ENCODE peak calls at places on chromosomes 2 and 18, in nine cellular contexts. I is cardiac muscle cell; Z is activated CD8-positive, alpha-beta T cell treated with anti-CD3 and anti-CD28 coated beads for 36 hours; C is fibroblast of the aortic adventitia; X is ovary; V is neural progenitor cell; P is body of pancreas; A is cardiac fibroblast; K is endothelial cell of umbilical vein. G is an unnamed sample.

GRCh38 chr2:240156435-240157146 is 16.1 kb upstream of the OTOS start:
- DNase-seq in I (no peak), Z (no peak), C (no peak), X (no peak), V (no peak), P (no peak), A (no peak), K (no peak), G (no peak)

GRCh38 chr2:230485801-230486341 is 69.9 kb downstream of the SP100 start:
- DNase-seq in I (no peak), Z (no peak), C (no peak), X (no peak), V (no peak), P (no peak), A (no peak), K (no peak), G (no peak)

GRCh38 chr2:240051697-240052096 is 1.6 kb downstream of the OR6B3 start:
- DNase-seq in I (no peak), Z (no peak), C (no peak), X (no peak), V (no peak), P (no peak), A (no peak), K (no peak), G (no peak)

GRCh38 chr18:3093624-3094354 is 80.8 kb upstream of the LPIN2 start:
- DNase-seq in I (no peak), Z (no peak), C (peak; percentile 4), X (no peak), V (no peak), P (peak; percentile 64), A (peak; percentile 15), K (peak; percentile 79), G (no peak)

GRCh38 chr2:120253021-120253882 is 600 bp downstream of the RALB start:
- DNase-seq in I (peak; percentile 88), Z (peak; percentile 37), C (peak; percentile 77), X (peak; percentile 87), V (peak; percentile 86), P (peak; percentile 77), A (peak; percentile 86), K (peak; percentile 66), G (peak; percentile 92)

GRCh38 chr18:27668126-27668525 is 483.0 kb upstream of the CHST9 start:
- DNase-seq in I (no peak), Z (no peak), C (no peak), X (no peak), V (no peak), P (no peak), A (no peak), K (no peak), G (no peak)

GRCh38 chr2:8623576-8623957 is 58.3 kb upstream of the ID2 start:
- DNase-seq in I (no peak), Z (no peak), C (no peak), X (no peak), V (no peak), P (no peak), A (no peak), K (no peak), G (no peak)

GRCh38 chr2:152740743-152741328 is 22.4 kb downstream of the ARL6IP6 start:
- DNase-seq in I (peak; percentile 77), Z (no peak), C (peak; percentile 79), X (no peak), V (peak; percentile 20), P (no peak), A (peak; percentile 82), K (peak; percentile 78), G (no peak)

GRCh38 chr2:7108792-7109557 is 191.8 kb downstream of the RNF144A start:
- DNase-seq in I (no peak), Z (no peak), C (no peak), X (no peak), V (no peak), P (no peak), A (no peak), K (no peak), G (no peak)

GRCh38 chr2:239819974-239820555 is 205.1 kb downstream of the NDUFA10 start:
- DNase-seq in I (peak; percentile 7), Z (peak; percentile 30), C (peak; percentile 1), X (peak; percentile 13), V (no peak), P (no peak), A (no peak), K (no peak), G (peak; percentile 54)

GRCh38 chr2:158395166-158395565 is 61.4 kb downstream of the CCDC148 start:
- DNase-seq in I (no peak), Z (no peak), C (no peak), X (no peak), V (peak; percentile 14), P (no peak), A (no peak), K (no peak), G (no peak)

GRCh38 chr2:223055836-223056235 is 3.8 kb downstream of the KCNE4 start:
- DNase-seq in I (peak; percentile 70), Z (no peak), C (peak; percentile 50), X (peak; percentile 53), V (no peak), P (peak; percentile 49), A (peak; percentile 51), K (no peak), G (no peak)

GRCh38 chr2:239825705-239825979 is 199.5 kb downstream of the NDUFA10 start:
- DNase-seq in I (no peak), Z (no peak), C (no peak), X (peak; percentile 4), V (no peak), P (no peak), A (no peak), K (no peak), G (no peak)

DNA sequence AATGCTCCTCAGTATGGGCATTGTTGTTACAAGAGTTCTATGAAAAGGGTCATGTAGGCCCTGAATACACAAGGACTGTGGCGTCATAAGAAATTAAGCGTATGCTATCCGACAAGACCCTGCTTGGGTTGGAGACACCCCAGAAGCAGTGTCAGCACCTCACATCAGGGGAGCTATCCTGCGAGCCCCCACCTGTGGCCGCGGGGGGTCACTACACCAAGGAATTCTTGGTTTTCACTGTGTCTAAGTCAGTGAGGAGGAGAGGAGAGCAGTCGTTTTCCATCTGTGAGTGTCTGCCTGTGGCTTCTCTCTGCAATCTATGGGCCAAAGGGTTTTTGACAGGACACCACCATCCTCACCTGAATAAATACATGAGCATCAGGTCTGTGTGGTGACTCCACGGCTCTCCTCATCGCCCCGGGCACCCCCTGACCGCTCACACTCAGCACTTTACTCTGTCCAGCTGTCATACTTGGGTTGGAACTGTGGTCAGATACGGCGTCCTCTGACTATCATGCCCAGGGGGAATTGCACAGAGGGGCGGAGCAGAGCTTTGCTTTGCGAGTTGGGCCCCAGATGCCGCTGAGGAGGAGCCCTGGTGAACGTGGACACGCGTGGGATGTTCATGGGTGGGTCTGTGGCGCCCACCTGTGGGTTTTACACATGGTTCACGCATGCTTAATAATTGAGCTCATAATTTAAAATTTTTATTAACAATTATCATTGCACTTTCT is 235.5 kb downstream of the MYT1L start:
- DNase-seq in I (no peak), Z (no peak), C (no peak), X (no peak), V (no peak), P (no peak), A (no peak), K (no peak), G (no peak)
- TF ChIP-seq CTCF in I (no peak), Z (no peak), C (no peak), X (no peak), V (no peak), P (no peak), A (no peak), K (no peak), G (no peak)

GRCh38 chr18:75377975-75378673 is 49.4 kb downstream of the SMIM21 start:
- DNase-seq in I (no peak), Z (no peak), C (no peak), X (no peak), V (no peak), P (no peak), A (no peak), K (no peak), G (no peak)
- TF ChIP-seq CTCF in I (no peak), Z (no peak), C (no peak), X (no peak), V (no peak), P (no peak), A (no peak), K (no peak), G (no peak)

DNA sequence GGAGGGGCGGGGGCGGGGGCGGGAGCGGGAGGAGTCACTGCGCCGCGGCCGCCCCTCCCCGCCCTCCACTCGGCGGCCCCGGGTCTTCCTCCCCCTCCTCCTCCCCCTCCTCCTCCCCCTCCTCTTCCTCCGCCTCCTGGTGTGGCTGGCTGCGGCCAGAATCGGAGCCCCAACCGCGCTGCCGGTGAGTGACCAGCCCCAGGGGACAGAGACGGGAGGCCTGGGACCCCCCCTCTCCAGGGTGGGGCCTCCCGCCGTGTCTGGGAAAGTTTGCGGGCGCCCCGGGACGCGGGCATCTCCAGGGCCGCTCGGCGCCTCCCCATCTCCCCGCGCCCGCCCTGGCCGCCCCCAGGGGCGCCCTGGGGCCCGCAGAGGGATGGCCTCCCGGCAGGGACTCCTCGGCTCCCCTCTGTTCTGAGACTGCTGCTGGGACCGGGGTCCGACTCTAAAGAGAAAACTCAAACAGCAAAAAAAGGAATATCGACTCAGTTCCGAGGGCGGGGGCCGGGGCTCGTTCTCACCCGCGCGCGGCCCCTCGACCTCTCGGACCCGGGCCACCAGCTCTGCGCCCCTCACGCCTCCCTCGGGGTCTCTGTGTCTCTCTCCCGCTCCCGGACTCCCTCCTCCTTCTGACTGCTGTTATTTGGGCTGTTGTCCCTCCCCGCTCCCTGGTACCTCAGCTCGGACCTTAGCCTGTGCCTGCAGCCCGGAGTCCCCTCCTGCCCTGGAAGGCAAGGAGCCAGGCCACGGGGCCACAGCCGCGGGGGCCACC is at the start of gene STON1:
- DNase-seq in I (peak; percentile 83), Z (peak; percentile 12), C (peak; percentile 39), X (peak; percentile 75), V (peak; percentile 72), P (peak; percentile 45), A (peak; percentile 83), K (peak; percentile 38), G (no peak)
- TF ChIP-seq CTCF in I (peak; percentile 13), Z (no peak), C (peak; percentile 22), X (no peak), V (peak; percentile 17), P (no peak), A (no peak), K (no peak), G (no peak)

GRCh38 chr2:131143803-131144202 is 38.7 kb downstream of the PLEKHB2 start:
- DNase-seq in I (no peak), Z (no peak), C (no peak), X (no peak), V (no peak), P (no peak), A (no peak), K (no peak), G (no peak)

GRCh38 chr2:131146749-131147148 is 41.6 kb downstream of the PLEKHB2 start:
- DNase-seq in I (no peak), Z (no peak), C (no peak), X (no peak), V (no peak), P (no peak), A (no peak), K (no peak), G (no peak)

GRCh38 chr2:131148426-131148825 is 43.3 kb downstream of the PLEKHB2 start:
- DNase-seq in I (no peak), Z (no peak), C (no peak), X (no peak), V (no peak), P (no peak), A (no peak), K (no peak), G (no peak)

GRCh38 chr2:131145040-131145439 is 39.9 kb downstream of the PLEKHB2 start:
- DNase-seq in I (no peak), Z (no peak), C (no peak), X (no peak), V (no peak), P (no peak), A (no peak), K (no peak), G (no peak)

GRCh38 chr2:131146255-131146654 is 41.1 kb downstream of the PLEKHB2 start:
- DNase-seq in I (no peak), Z (no peak), C (no peak), X (no peak), V (no peak), P (no peak), A (no peak), K (no peak), G (no peak)
- TF ChIP-seq CTCF in I (no peak), Z (no peak), C (no peak), X (no peak), V (no peak), P (no peak), A (no peak), K (no peak), G (no peak)

G was measured in right atrium auricular region.